ENCODE peak calls at places on chromosomes 13 and 19, in six cellular contexts. H is heart right ventricle, U is breast epithelium, D is iPS DF 6.9, A is esophagus squamous epithelium, W is tibial nerve. I is an unnamed sample. For H3K36me3, the result is how much of the 10 kb centered on the place peaks cover.

GRCh38 chr13:112056284-112056727 is 10.6 kb upstream of the SOX1 start:
- DNase-seq in H (no peak), U (no peak), D (no peak), A (no peak), W (no peak), I (no peak)

GRCh38 chr13:108643646-108644353 is 14.4 kb downstream of the MYO16 start:
- DNase-seq in H (no peak), U (no peak), D (no peak), A (no peak), W (no peak), I (no peak)

GRCh38 chr19:16382775-16383543 is 58.3 kb downstream of the KLF2 start:
- DNase-seq in H (peak), U (peak), D (peak), A (no peak), W (peak), I (peak)

GRCh38 chr13:74070513-74070912 is 63.7 kb downstream of the KLF12 start:
- DNase-seq in H (no peak), U (no peak), D (no peak), A (no peak), W (no peak), I (no peak)

GRCh38 chr13:48000559-48001126 is 430 bp downstream of the SUCLA2 start:
- DNase-seq in H (no peak), U (no peak), D (no peak), A (no peak), W (no peak), I (peak)

GRCh38 chr19:35724560-35724959 is 6.8 kb downstream of the KMT2B start:
- DNase-seq in H (no peak), U (no peak), D (no peak), A (no peak), W (no peak), I (no peak)

GRCh38 chr19:1247747-1248453 is 483 bp upstream of the MIDN start:
- DNase-seq in H (peak), U (no peak), D (no peak), A (no peak), W (no peak), I (peak)

GRCh38 chr19:2952953-2953481 is 8.2 kb upstream of the ZNF77 start:
- DNase-seq in H (no peak), U (peak), D (no peak), A (no peak), W (no peak), I (no peak)

GRCh38 chr13:50393641-50394040 is 378.4 kb downstream of the KCNRG start:
- DNase-seq in H (no peak), U (no peak), D (no peak), A (no peak), W (no peak), I (peak)

GRCh38 chr19:5103061-5103701 is 134.3 kb downstream of the KDM4B start:
- DNase-seq in H (peak), U (no peak), D (no peak), A (no peak), W (peak), I (peak)

GRCh38 chr13:70905035-70905434 is 796.8 kb upstream of the KLHL1 start:
- DNase-seq in H (no peak), U (no peak), D (no peak), A (no peak), W (no peak), I (no peak)

GRCh38 chr19:56091066-56091490 is 30.0 kb downstream of the ZNF787 start:
- DNase-seq in H (no peak), U (peak), D (no peak), A (no peak), W (no peak), I (no peak)

GRCh38 chr13:48492123-48493075 is 40.5 kb downstream of the RCBTB2 start:
- DNase-seq in H (peak), U (peak), D (no peak), A (peak), W (peak), I (no peak)

GRCh38 chr13:26384587-26384986 is 130.7 kb downstream of the CDK8 start:
- DNase-seq in H (no peak), U (no peak), D (no peak), A (no peak), W (no peak), I (no peak)

GRCh38 chr19:11673608-11674041 is 65.1 kb downstream of the ZNF823 start:
- DNase-seq in H (peak), U (peak), D (peak), A (no peak), W (peak), I (peak)

GRCh38 chr13:107842562-107843180 is 372.7 kb downstream of the LIG4 start:
- DNase-seq in H (no peak), U (no peak), D (no peak), A (no peak), W (no peak), I (no peak)

GRCh38 chr19:46487802-46488445 is 7.7 kb downstream of the PNMA8B start:
- DNase-seq in H (peak), U (peak), D (no peak), A (no peak), W (peak), I (peak)

GRCh38 chr19:33927789-33928457 is 131.3 kb downstream of the KCTD15 start:
- DNase-seq in H (no peak), U (no peak), D (no peak), A (no peak), W (no peak), I (no peak)

GRCh38 chr19:3760871-3761361 is 576 bp downstream of the APBA3 start:
- DNase-seq in H (peak), U (no peak), D (no peak), A (no peak), W (no peak), I (no peak)

GRCh38 chr19:925087-925911 is 536 bp upstream of the ARID3A start:
- DNase-seq in H (peak), U (peak), D (peak), A (no peak), W (peak), I (peak)

GRCh38 chr19:3694361-3695123 is 5.7 kb downstream of the PIP5K1C start:
- DNase-seq in H (no peak), U (no peak), D (no peak), A (no peak), W (no peak), I (no peak)

GRCh38 chr13:107216046-107216715 is 648.2 kb upstream of the ARGLU1 start:
- DNase-seq in H (no peak), U (no peak), D (no peak), A (no peak), W (no peak), I (peak)

GRCh38 chr13:80048030-80048429 is 292.9 kb downstream of the SPRY2 start:
- DNase-seq in H (no peak), U (no peak), D (no peak), A (no peak), W (no peak), I (no peak)

GRCh38 chr19:1507763-1508506 is 4.9 kb downstream of the ADAMTSL5 start:
- DNase-seq in H (peak), U (peak), D (peak), A (peak), W (peak), I (peak)

GRCh38 chr19:19278315-19278714 is 5.2 kb upstream of the TM6SF2 start:
- DNase-seq in H (no peak), U (no peak), D (no peak), A (no peak), W (no peak), I (peak)

GRCh38 chr13:102872531-102872930 is 26.7 kb downstream of the ERCC5 start:
- DNase-seq in H (no peak), U (no peak), D (no peak), A (no peak), W (no peak), I (no peak)

GRCh38 chr19:3986260-3987041 is 1.2 kb upstream of the EEF2 start:
- DNase-seq in H (peak), U (peak), D (no peak), A (no peak), W (peak), I (peak)

DNA sequence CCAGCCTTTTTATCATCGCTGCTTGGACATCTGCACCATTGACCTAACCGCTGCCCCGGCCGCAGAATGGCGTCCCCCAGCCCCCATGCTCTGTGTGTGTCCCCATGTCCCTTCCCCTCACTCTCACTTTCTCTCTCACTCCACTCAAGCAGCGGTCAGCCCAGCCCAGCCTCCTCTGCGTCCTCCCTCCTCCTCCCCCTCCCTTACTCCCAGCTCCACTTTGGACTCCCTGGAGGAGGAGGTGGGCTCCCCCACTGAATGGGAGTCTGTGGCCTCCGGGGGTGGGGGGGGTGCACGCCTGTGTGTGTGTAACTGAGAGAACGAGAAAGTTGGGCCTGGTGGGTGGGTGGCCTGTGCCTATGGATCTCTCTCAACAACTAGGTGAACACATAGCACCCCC is 2.2 kb downstream of the MAP2K7 start:
- DNase-seq in H (no peak), U (no peak), D (no peak), A (no peak), W (no peak), I (no peak)
- H3K27ac ChIP-seq in H (no peak), U (no peak), D (no peak), A (no peak), W (no peak), I (no peak)

GRCh38 chr19:49133621-49134454 is 14.5 kb downstream of the PPFIA3 start:
- DNase-seq in H (peak), U (no peak), D (no peak), A (no peak), W (no peak), I (no peak)

GRCh38 chr19:49135686-49136085 is 16.3 kb downstream of the PPFIA3 start:
- DNase-seq in H (no peak), U (no peak), D (no peak), A (no peak), W (no peak), I (no peak)

GRCh38 chr19:49136771-49137171 is 17.4 kb downstream of the PPFIA3 start:
- DNase-seq in H (peak), U (no peak), D (no peak), A (no peak), W (no peak), I (no peak)

GRCh38 chr19:49130325-49130724 is 11.0 kb downstream of the PPFIA3 start:
- DNase-seq in H (no peak), U (no peak), D (no peak), A (no peak), W (no peak), I (no peak)

GRCh38 chr19:49132974-49133609 is 13.7 kb downstream of the PPFIA3 start:
- DNase-seq in H (no peak), U (no peak), D (no peak), A (no peak), W (no peak), I (no peak)
- H3K4me3 ChIP-seq in H (peak), U (peak), D (no peak), A (no peak), W (no peak), I (no peak)

DNA sequence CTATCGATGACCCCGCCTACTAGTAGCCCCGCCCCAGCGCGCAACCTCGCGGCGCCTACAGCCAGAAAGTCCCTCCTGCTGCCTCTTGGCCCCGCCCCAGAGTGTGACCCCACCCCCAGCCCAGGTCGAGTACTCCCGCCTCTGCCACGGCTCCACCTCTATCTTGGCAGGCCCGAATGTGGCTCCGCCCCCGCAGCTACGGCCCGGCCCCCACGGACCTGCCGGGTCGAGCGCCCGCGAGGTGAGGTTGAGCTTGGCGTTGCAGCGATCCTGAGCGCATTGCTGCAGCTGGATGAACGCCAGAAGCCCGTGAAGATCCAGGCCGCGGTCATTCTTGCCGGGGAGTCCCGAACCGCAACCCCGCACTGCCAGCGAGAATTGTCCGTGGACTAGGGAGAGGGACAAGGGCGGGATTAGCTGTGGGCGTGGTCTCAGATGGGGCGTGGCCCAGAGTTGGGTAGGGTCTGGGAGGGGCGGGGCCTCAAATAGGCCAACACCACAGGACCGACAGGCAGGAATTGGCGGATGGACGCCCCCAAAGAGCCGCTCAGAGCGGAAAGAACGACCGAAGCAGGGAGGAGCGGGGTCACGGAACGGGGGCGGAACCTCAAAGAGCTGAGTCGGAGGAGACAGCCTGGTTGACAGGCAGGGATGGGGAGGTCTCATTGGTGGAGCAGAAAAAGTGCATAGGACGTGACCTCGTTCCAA is 1.9 kb downstream of the LYPD3 start:
- DNase-seq in H (peak), U (peak), D (peak), A (peak), W (peak), I (peak)
- H3K36me3 ChIP-seq in H (under half), U (under half), D (under half), A (under half), W (under half), I (under half)

GRCh38 chr13:42274386-42275097 is 2.6 kb downstream of the AKAP11 start:
- DNase-seq in H (no peak), U (no peak), D (no peak), A (no peak), W (no peak), I (no peak)
- H3K27ac ChIP-seq in H (no peak), U (no peak), D (no peak), A (no peak), W (peak), I (no peak)

DNA sequence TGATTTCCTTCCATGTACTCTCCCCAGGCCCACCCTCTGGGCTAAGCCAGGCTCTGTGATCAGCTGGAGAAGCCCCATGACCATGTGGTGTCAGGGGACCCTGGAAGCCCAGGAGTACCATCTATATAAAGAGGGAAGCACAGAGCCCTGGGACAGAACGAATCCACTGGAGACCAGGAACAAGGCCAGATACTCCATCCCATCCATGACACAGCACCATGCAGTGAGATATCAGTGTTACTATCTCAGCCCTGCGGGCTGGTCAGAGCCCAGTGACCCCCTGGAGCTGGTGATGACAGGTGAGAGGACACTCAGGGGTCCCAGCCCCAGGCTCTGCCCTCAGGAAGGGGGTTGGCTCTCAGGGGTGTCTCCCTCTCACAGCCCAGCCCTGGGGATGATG is 27.5 kb upstream of the KIR3DL3 start:
- DNase-seq in H (no peak), U (no peak), D (no peak), A (no peak), W (no peak), I (no peak)
- H3K4me3 ChIP-seq in H (no peak), U (no peak), D (no peak), A (no peak), W (no peak), I (no peak)

GRCh38 chr13:94612050-94612449 is 10.4 kb downstream of the GPR180 start:
- DNase-seq in H (no peak), U (no peak), D (no peak), A (no peak), W (no peak), I (no peak)
- H3K36me3 ChIP-seq in H (under half), U (under half), D (under half), A (under half), W (under half), I (under half)

GRCh38 chr13:98504029-98504351 is 72.9 kb downstream of the STK24 start:
- DNase-seq in H (no peak), U (no peak), D (no peak), A (no peak), W (no peak), I (no peak)
- H3K27ac ChIP-seq in H (no peak), U (peak), D (no peak), A (peak), W (peak), I (no peak)

DNA sequence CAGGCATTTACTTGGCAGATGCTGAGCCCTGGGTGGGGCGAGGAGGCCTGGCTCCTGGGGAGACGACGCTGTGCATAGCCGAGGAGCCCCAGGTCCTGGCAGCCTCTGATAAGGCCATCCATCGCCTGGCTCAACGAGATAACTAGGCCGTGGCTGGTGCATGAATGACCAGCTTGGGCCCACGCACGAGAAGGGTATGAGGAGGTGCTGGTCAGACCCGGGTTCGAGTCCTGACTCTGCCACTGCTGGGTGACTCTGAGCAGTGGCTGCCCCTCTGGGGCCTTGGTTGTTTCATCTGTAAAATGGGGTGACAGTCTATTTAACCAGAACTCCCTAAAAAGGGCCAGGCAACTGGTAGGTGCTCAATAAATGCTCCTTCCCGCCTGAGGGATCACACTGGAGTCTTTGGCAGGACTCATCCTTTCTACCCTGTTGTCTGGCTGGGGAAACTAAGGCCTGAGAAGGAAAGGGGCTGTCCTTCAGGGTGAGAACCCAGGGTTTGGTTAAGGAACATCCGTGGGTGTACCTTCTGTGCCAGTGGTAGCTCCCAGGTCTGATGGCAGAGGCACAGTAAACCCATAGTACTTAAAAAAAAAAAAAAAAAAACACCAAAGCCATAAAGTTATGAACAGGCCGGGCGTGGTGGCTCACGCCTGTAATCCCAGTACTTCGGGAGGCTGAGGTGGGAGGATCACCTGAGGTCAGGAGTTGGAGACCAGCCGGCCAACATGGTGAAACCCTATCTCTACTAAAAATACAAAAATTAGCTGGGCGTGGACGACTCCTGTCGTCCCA is 8.1 kb upstream of the ARRDC2 start:
- DNase-seq in H (no peak), U (no peak), D (no peak), A (no peak), W (no peak), I (no peak)
- H3K4me3 ChIP-seq in H (peak), U (no peak), D (no peak), A (no peak), W (no peak), I (no peak)

GRCh38 chr19:40253611-40254092 is 27.2 kb upstream of the CCNP start:
- DNase-seq in H (no peak), U (no peak), D (no peak), A (no peak), W (no peak), I (no peak)

GRCh38 chr19:40255619-40256166 is 29.2 kb upstream of the CCNP start:
- DNase-seq in H (no peak), U (no peak), D (no peak), A (no peak), W (no peak), I (no peak)

GRCh38 chr19:40257096-40257517 is 28.0 kb downstream of the AKT2 start:
- DNase-seq in H (peak), U (peak), D (no peak), A (no peak), W (no peak), I (no peak)

GRCh38 chr19:40256511-40256910 is 28.6 kb downstream of the AKT2 start:
- DNase-seq in H (no peak), U (no peak), D (no peak), A (no peak), W (no peak), I (no peak)

GRCh38 chr19:40254714-40255418 is 28.4 kb upstream of the CCNP start:
- DNase-seq in H (no peak), U (no peak), D (no peak), A (no peak), W (no peak), I (no peak)
- H3K36me3 ChIP-seq in H (half or more), U (under half), D (under half), A (under half), W (under half), I (half or more)

I was measured in WERI-Rb-1.